ENCODE peak calls at places on chromosomes 11 and 22, in four cellular contexts. Z is IMR-90, Y is A549, D is HT-29. H is an unnamed sample.

GRCh38 chr11:18056561-18057181 is 10.6 kb upstream of the TPH1 start:
- DNase-seq in D (peak; percentile 36), Z (no peak), Y (no peak), H (no peak)

GRCh38 chr11:1005913-1006312 is 30.6 kb downstream of the MUC6 start:
- DNase-seq in Z (no peak), Y (no peak), D (no peak), H (no peak)

GRCh38 chr11:124897681-124898680 is at the start of gene ROBO4:
- DNase-seq in Z (peak; percentile 94), D (no peak), Y (no peak), H (no peak)

GRCh38 chr11:44171518-44171917 is 76.0 kb downstream of the EXT2 start:
- DNase-seq in Z (no peak), Y (no peak), D (no peak), H (no peak)

GRCh38 chr11:1236316-1237127 is 13.7 kb downstream of the MUC5B start:
- DNase-seq in Y (no peak), Z (no peak), D (no peak), H (no peak)

GRCh38 chr11:93849751-93850584 is 450 bp downstream of the VSTM5 start:
- DNase-seq in Z (no peak), D (no peak), Y (peak; percentile 11), H (no peak)

GRCh38 chr11:112321521-112322172 is 61.0 kb upstream of the PLET1 start:
- DNase-seq in Y (peak; percentile 67), Z (peak; percentile 89), D (peak; percentile 90), H (no peak)

GRCh38 chr11:94196363-94196762 is 67.7 kb downstream of the PANX1 start:
- DNase-seq in D (no peak), Y (no peak), Z (peak; percentile 69), H (no peak)

GRCh38 chr11:78831571-78831970 is 256.9 kb upstream of the NARS2 start:
- DNase-seq in Z (no peak), Y (no peak), D (no peak), H (no peak)

GRCh38 chr22:38069372-38070249 is 12.4 kb downstream of the PICK1 start:
- DNase-seq in Z (peak; percentile 29), D (no peak), Y (peak; percentile 45), H (peak; percentile 38)

GRCh38 chr11:109132539-109132938 is 289.5 kb upstream of the C11orf87 start:
- DNase-seq in D (no peak), Y (no peak), Z (no peak), H (no peak)

GRCh38 chr22:26169312-26170111 is at the start of gene SEZ6L:
- DNase-seq in D (no peak), Y (no peak), Z (no peak), H (no peak)

GRCh38 chr11:126992065-126992803 is 8.3 kb downstream of the KIRREL3 start:
- DNase-seq in D (no peak), Y (peak; percentile 86), Z (peak; percentile 98), H (no peak)

H was measured in COLO829.